ENCODE peak calls at places on chromosomes 16 and 17, in seven cellular contexts. C, F, I, T, O, Z and L are unnamed samples.

GRCh38 chr16:77335652-77336234 is 99.1 kb downstream of the ADAMTS18 start:
- DNase-seq in C (no peak), F (no peak), I (no peak), T (no peak), O (no peak), Z (no peak), L (no peak)

GRCh38 chr16:69179255-69180010 is 7.5 kb upstream of the SNTB2 start:
- DNase-seq in C (no peak), F (no peak), I (peak), T (peak), O (peak), Z (peak), L (peak)

GRCh38 chr17:915416-916201 is 64.0 kb downstream of the NXN start:
- DNase-seq in C (no peak), F (no peak), I (no peak), T (no peak), O (peak), Z (no peak), L (no peak)

GRCh38 chr17:61230972-61231820 is 168.4 kb upstream of the TBX2 start:
- DNase-seq in C (no peak), F (no peak), I (no peak), T (no peak), O (no peak), Z (no peak), L (no peak)

GRCh38 chr16:66287916-66288315 is 78.6 kb upstream of the CDH5 start:
- DNase-seq in C (no peak), F (no peak), I (no peak), T (no peak), O (no peak), Z (no peak), L (no peak)

GRCh38 chr16:75372236-75372856 is 61.0 kb downstream of the CFDP1 start:
- DNase-seq in C (no peak), F (no peak), I (no peak), T (peak), O (peak), Z (no peak), L (peak)

GRCh38 chr16:71626018-71626857 is at the start of gene MARVELD3:
- DNase-seq in C (no peak), F (no peak), I (no peak), T (no peak), O (no peak), Z (no peak), L (no peak)

GRCh38 chr17:22305356-22306071 is 613.2 kb downstream of the KCNJ18 start:
- DNase-seq in C (no peak), F (no peak), I (no peak), T (no peak), O (no peak), Z (no peak), L (no peak)

GRCh38 chr17:41962768-41963434 is 3.7 kb upstream of the CNP start:
- DNase-seq in C (peak), F (no peak), I (peak), T (peak), O (peak), Z (peak), L (peak)

GRCh38 chr17:17570207-17570797 is 21.2 kb downstream of the PEMT start:
- DNase-seq in C (peak), F (no peak), I (no peak), T (no peak), O (peak), Z (peak), L (no peak)

GRCh38 chr16:65681406-65681805 is 559.5 kb upstream of the CDH11 start:
- DNase-seq in C (no peak), F (no peak), I (no peak), T (peak), O (peak), Z (no peak), L (no peak)

GRCh38 chr17:36940313-36941264 is 3.3 kb downstream of the LHX1 start:
- DNase-seq in C (no peak), F (no peak), I (no peak), T (no peak), O (no peak), Z (no peak), L (no peak)

GRCh38 chr16:47342055-47342454 is 118.8 kb downstream of the ITFG1 start:
- DNase-seq in C (no peak), F (no peak), I (no peak), T (no peak), O (no peak), Z (no peak), L (peak)

GRCh38 chr17:8163978-8164814 is 1.4 kb upstream of the VAMP2 start:
- DNase-seq in C (peak), F (peak), I (peak), T (no peak), O (no peak), Z (peak), L (peak)

GRCh38 chr16:28204211-28204610 is 7.6 kb downstream of the XPO6 start:
- DNase-seq in C (no peak), F (no peak), I (no peak), T (no peak), O (no peak), Z (no peak), L (no peak)

GRCh38 chr17:80644588-80644987 is 100.0 kb downstream of the RPTOR start:
- DNase-seq in C (no peak), F (no peak), I (no peak), T (no peak), O (no peak), Z (no peak), L (no peak)

GRCh38 chr16:67184453-67185002 is 765 bp upstream of the MATCAP1 start:
- DNase-seq in C (peak), F (no peak), I (no peak), T (no peak), O (no peak), Z (no peak), L (no peak)

GRCh38 chr17:512311-512710 is 159.7 kb upstream of the RPH3AL start:
- DNase-seq in C (no peak), F (no peak), I (no peak), T (no peak), O (no peak), Z (no peak), L (no peak)

GRCh38 chr16:9286930-9287329 is 195.5 kb downstream of the HAPSTR1 start:
- DNase-seq in C (no peak), F (no peak), I (no peak), T (no peak), O (no peak), Z (no peak), L (no peak)

GRCh38 chr17:80227156-80227555 is 6.9 kb downstream of the SLC26A11 start:
- DNase-seq in C (no peak), F (no peak), I (no peak), T (no peak), O (no peak), Z (no peak), L (no peak)

GRCh38 chr16:27241658-27242057 is 26.9 kb downstream of the NSMCE1 start:
- DNase-seq in C (no peak), F (no peak), I (no peak), T (no peak), O (no peak), Z (peak), L (no peak)

GRCh38 chr16:70561623-70562022 is 38.0 kb downstream of the SF3B3 start:
- DNase-seq in C (peak), F (no peak), I (no peak), T (no peak), O (no peak), Z (no peak), L (no peak)

GRCh38 chr17:7997186-7997585 is 5.2 kb upstream of the GUCY2D start:
- DNase-seq in C (peak), F (no peak), I (no peak), T (no peak), O (peak), Z (peak), L (peak)